ENCODE peak calls at places on chromosomes 4 and X, in ten cellular contexts. P, Z, I, O, X, N, D, M, K and Q are unnamed samples. For H3K4me1 and H3K36me3, the result is how much of the 10 kb centered on the place peaks cover.

GRCh38 chrX:36577006-36577405 is 431.2 kb upstream of the FAM47C start:
- DNase-seq in Z (no peak), O (no peak), I (no peak), X (no peak), P (no peak), K (no peak), D (no peak), N (no peak), M (no peak), Q (no peak)

GRCh38 chr4:7787681-7788141 is 151.9 kb downstream of the AFAP1 start:
- DNase-seq in O (no peak), D (no peak), N (no peak), X (no peak), Z (peak), M (no peak), K (peak), P (no peak), I (no peak), Q (no peak)

GRCh38 chr4:81376720-81377119 is 95.0 kb downstream of the RASGEF1B start:
- DNase-seq in I (no peak), Z (no peak), O (no peak), K (no peak), D (no peak), X (no peak), N (no peak), P (no peak), M (no peak), Q (no peak)

GRCh38 chr4:127140306-127140705 is 492.5 kb upstream of the INTU start:
- DNase-seq in O (no peak), I (no peak), K (no peak), N (no peak), P (no peak), D (no peak), X (no peak), Z (no peak), M (no peak), Q (no peak)

GRCh38 chr4:36000941-36001557 is 243.3 kb downstream of the ARAP2 start:
- DNase-seq in I (no peak), K (peak), N (no peak), X (no peak), P (no peak), D (no peak), Z (no peak), M (no peak), O (no peak), Q (no peak)

GRCh38 chr4:24924309-24924781 is 11.5 kb upstream of the CCDC149 start:
- DNase-seq in P (no peak), D (no peak), K (no peak), M (no peak), I (no peak), N (peak), X (no peak), O (no peak), Z (no peak), Q (no peak)

GRCh38 chr4:53861856-53862610 is 202.4 kb downstream of the CHIC2 start:
- DNase-seq in P (no peak), O (no peak), N (peak), Z (no peak), X (no peak), I (no peak), K (no peak), M (no peak), D (no peak), Q (no peak)

GRCh38 chrX:67004451-67004850 is 365.6 kb upstream of the EDA2R start:
- DNase-seq in N (no peak), K (no peak), P (no peak), I (no peak), X (no peak), M (no peak), O (no peak), Z (no peak), D (no peak), Q (no peak)

GRCh38 chr4:20462426-20463175 is 210.9 kb downstream of the SLIT2 start:
- DNase-seq in Z (no peak), D (no peak), I (no peak), K (no peak), X (no peak), M (no peak), N (no peak), P (no peak), O (no peak), Q (no peak)

GRCh38 chrX:100648601-100649417 is 4.8 kb downstream of the SRPX2 start:
- DNase-seq in I (peak), P (no peak), M (peak), O (no peak), D (no peak), N (no peak), X (no peak), K (no peak), Z (no peak), Q (no peak)

GRCh38 chr4:153799708-153800074 is 10.8 kb upstream of the SFRP2 start:
- DNase-seq in I (no peak), D (no peak), X (no peak), Z (no peak), M (no peak), P (no peak), N (no peak), O (no peak), K (no peak), Q (no peak)

GRCh38 chr4:128521634-128522253 is 234.1 kb upstream of the PGRMC2 start:
- DNase-seq in O (no peak), I (no peak), P (no peak), X (no peak), N (no peak), D (no peak), Z (no peak), K (no peak), M (no peak), Q (no peak)

GRCh38 chr4:88998941-88999340 is 58.0 kb downstream of the FAM13A start:
- DNase-seq in D (no peak), Z (no peak), N (no peak), X (no peak), O (no peak), M (no peak), K (no peak), I (no peak), P (no peak), Q (no peak)

GRCh38 chr4:48212165-48212564 is 57.5 kb downstream of the TEC start:
- DNase-seq in Z (no peak), X (no peak), P (no peak), O (no peak), M (no peak), K (no peak), D (no peak), N (no peak), I (no peak), Q (no peak)

GRCh38 chrX:112945796-112946195 is 105.2 kb upstream of the AMOT start:
- DNase-seq in I (no peak), D (no peak), K (no peak), O (no peak), N (no peak), P (no peak), M (no peak), Z (no peak), X (no peak), Q (no peak)

DNA sequence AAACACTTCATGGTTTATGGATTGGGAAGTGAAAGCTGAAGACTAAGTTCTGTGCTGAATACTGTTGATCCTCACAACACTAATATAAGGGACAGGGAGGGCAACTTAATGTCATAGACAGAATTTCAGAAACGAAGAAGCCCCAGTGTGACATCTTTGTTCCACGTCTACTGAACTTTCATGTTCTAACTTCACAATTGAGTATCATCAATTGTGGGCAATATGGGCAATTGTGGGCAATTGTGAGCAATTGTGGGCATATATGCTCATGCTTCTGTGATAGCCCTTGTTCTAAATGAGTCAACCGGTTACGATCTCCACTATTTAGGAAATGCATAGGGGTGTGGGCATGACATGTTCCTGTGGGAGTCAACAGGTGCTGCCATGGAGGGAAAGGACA is 33.7 kb downstream of the CYBB start:
- DNase-seq in Z (no peak), X (no peak), D (no peak), N (no peak), I (no peak), P (no peak), O (no peak), K (no peak), M (no peak), Q (no peak)
- H3K4me1 ChIP-seq in Z (under half), X (under half), D (under half), N (under half), I (under half), P (under half), O (under half), K (under half), M (under half), Q (under half)

DNA sequence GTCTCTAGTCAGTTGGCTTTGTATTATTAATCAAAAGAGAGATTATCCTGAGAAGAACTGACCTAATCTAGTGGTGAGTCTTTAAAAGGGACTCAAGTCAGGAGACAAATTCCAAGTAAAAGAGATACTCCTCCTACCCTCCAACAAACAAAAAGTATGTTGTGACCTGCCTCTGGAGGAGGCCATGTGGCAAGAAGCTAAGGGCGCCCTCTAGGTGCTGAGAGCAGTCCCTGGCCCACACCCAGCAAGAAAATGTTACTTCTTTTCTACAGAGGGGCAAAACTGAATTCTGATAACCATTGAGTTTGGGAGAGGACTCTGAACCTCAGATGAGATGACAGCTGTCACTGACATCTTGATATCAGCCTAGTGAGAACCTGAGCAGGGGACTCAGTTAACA is 953.6 kb upstream of the AGA start:
- DNase-seq in O (no peak), Z (no peak), X (no peak), K (no peak), M (no peak), N (no peak), I (no peak), P (peak), D (no peak), Q (no peak)
- TF ChIP-seq CTCF in O (no peak), Z (peak), X (no peak), K (peak), M (peak), N (no peak), I (no peak), P (peak), D (no peak), Q (no peak)

DNA sequence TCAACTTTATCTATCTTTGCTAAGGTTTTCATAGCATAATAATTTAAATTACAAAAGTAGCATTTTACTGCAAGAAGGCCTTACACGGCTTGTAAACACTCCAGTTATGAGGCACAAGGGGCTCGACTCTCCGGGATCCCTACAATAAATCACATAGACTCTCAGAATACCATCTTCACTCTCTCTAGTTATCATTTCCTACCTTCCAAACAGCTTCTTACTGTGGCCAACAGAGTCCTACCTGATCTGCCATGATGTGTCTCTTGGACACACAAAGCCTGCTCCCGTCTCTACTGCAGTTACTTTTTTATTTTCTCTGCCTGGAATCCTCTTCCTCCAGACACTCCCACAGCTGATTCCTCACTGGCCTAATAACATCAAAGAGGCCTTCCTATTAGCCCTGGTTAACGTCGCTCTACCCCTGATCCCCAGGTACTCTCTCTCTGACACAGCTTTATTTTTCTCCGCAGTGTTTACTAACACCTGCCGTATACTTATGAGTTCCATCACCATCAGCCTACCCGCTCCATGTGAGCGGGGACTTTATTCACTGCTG is 559.6 kb upstream of the DIPK2B start:
- DNase-seq in Z (no peak), D (no peak), K (no peak), N (no peak), P (no peak), I (no peak), O (no peak), X (no peak), M (no peak), Q (no peak)
- H3K36me3 ChIP-seq in Z (half or more), D (under half), K (under half), N (half or more), P (under half), I (under half), O (under half), X (under half), M (under half), Q (under half)

DNA sequence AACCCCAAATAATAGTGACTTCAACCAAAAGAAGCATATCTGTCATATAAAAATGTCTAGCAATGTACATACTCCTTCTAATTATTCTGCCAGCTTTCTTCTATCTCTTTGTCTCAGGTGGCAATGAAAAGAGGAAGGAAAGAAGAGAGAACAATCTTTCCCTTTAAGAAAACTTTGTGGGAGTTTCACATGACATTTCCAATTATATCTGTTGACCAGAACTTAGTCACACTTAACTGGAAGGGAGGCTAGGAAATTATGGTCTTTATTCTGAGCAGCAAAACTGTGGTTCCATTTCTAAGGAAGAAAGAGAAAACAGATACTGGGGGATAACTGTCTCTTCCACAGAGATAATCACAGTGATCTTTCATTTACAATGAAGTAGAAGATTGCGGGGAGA is 12.9 kb upstream of the MAOA start:
- DNase-seq in P (no peak), I (no peak), D (no peak), Z (no peak), X (no peak), K (no peak), N (no peak), M (no peak), O (no peak), Q (no peak)
- H3K4me1 ChIP-seq in P (under half), I (under half), D (under half), Z (under half), X (under half), K (under half), N (under half), M (under half), O (under half), Q (under half)

DNA sequence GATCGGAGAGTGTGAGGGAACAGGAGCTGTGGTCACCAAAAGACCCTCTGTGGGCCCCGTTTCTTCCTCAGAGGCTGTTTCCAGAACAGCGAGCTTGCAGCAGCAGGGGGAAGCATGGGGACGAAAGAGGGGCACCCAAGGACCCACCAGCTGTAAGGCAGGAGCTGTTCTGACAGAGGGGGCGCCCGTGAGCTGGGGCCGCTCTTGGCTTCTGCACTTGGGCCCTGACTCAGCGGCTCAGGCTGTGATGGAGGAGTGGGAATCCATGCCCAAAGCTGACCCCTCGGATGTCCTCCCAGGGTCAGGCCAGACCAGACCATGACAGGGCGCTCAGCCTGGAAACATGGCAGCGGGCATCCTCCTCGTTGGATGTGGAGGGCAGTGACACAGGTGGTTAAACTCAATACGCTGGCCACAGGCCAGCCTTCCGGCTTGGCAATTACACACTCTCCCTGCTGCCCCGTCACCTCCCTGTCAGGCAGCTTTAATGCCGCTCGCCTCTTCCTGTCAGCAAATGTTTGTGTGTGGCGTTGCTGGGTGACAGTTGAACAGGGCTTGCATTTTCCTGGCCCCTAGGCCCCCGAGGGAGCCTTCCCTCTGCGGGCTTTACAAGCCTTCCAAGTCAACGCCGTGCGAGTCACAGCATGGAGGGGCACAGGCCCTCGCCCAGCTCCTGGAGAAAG is 620.2 kb downstream of the BCOR start:
- DNase-seq in P (no peak), X (no peak), M (peak), O (peak), K (no peak), Z (no peak), N (no peak), D (peak), I (peak), Q (no peak)
- TF ChIP-seq CTCF in P (peak), X (no peak), M (no peak), O (peak), K (no peak), Z (no peak), N (no peak), D (no peak), I (no peak), Q (no peak)

GRCh38 chr4:99857302-99857701 is 36.9 kb downstream of the LAMTOR3 start:
- DNase-seq in Z (no peak), X (no peak), M (no peak), O (no peak), P (no peak), K (no peak), N (no peak), D (no peak), I (no peak), Q (no peak)
- H3K36me3 ChIP-seq in Z (under half), X (under half), M (under half), O (under half), P (under half), K (under half), N (under half), D (under half), I (under half), Q (under half)

GRCh38 chr4:1789552-1789951 is 3.5 kb upstream of the FGFR3 start:
- DNase-seq in M (no peak), O (no peak), N (no peak), P (no peak), I (no peak), Z (no peak), D (no peak), K (no peak), X (no peak), Q (no peak)
- H3K4me1 ChIP-seq in M (under half), O (under half), N (under half), P (under half), I (under half), Z (under half), D (under half), K (under half), X (under half), Q (under half)

DNA sequence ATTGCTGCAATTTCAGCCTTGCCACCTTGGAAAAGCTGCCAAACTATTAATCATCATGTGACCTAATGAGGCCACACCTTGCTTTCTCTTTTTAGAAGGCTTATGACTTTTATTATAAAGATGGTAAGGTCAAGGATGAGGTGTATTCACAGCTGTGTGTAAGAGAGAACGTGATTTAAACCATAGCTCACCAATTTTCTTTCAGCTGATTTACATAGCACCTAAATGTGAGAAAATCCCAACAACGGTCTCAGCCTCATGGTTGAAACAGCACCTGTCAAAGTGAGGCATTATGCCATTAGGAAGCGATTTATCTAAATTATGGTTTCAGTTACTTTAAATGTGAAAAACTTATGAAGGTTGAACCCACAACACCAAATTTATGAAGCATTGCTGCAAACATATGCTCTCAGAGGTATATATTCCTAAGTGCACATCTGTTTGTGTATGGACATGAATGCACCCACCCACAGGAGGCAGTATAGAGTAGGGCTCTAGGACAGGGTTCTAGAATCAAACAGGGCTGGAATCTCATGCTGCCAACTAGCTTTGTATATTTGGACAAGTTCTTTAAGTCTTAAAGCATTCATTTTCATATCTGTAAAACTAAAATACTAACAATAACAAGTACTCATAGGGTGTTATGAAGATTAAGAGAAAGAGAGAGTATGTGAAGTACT is 40.7 kb downstream of the ANXA3 start:
- DNase-seq in M (peak), O (no peak), N (no peak), Z (no peak), D (no peak), X (no peak), P (peak), K (no peak), I (no peak), Q (no peak)
- TF ChIP-seq CTCF in M (peak), O (peak), N (peak), Z (peak), D (no peak), X (no peak), P (peak), K (no peak), I (no peak), Q (no peak)